ENCODE peak calls at places on chromosomes 4 and X, in five cellular contexts. One of them, this sample, is unnamed.

GRCh38 chrX:15750611-15751159 is 12.6 kb downstream of the CA5B start:
- DNase-seq in GM10248: no peak
- DNase-seq in astrocyte: no peak
- DNase-seq in IMR-90: no peak
- DNase-seq in HCT116: no peak
- DNase-seq in this sample: peak; percentile 10

GRCh38 chr4:48268956-48269860 is at the start of gene TEC:
- DNase-seq in GM10248: peak; percentile 36
- DNase-seq in astrocyte: no peak
- DNase-seq in IMR-90: no peak
- DNase-seq in HCT116: peak; percentile 48
- DNase-seq in this sample: peak; percentile 63

GRCh38 chr4:2763511-2763967 is 7.4 kb upstream of the TNIP2 start:
- DNase-seq in GM10248: peak; percentile 18
- DNase-seq in astrocyte: no peak
- DNase-seq in IMR-90: no peak
- DNase-seq in HCT116: no peak
- DNase-seq in this sample: peak; percentile 15

GRCh38 chr4:155780773-155781172 is 22.0 kb downstream of the GUCY1B1 start:
- DNase-seq in GM10248: no peak
- DNase-seq in astrocyte: no peak
- DNase-seq in IMR-90: peak; percentile 78
- DNase-seq in HCT116: no peak
- DNase-seq in this sample: peak; percentile 15

GRCh38 chr4:8328866-8329559 is 59.5 kb downstream of the HTRA3 start:
- DNase-seq in GM10248: no peak
- DNase-seq in astrocyte: no peak
- DNase-seq in IMR-90: no peak
- DNase-seq in HCT116: no peak
- DNase-seq in this sample: no peak

GRCh38 chrX:111352424-111352823 is 59.6 kb downstream of the DCX start:
- DNase-seq in GM10248: no peak
- DNase-seq in astrocyte: peak; percentile 88
- DNase-seq in IMR-90: no peak
- DNase-seq in HCT116: no peak
- DNase-seq in this sample: no peak

GRCh38 chr4:80197132-80197573 is at the start of gene PRDM8:
- DNase-seq in GM10248: no peak
- DNase-seq in astrocyte: peak; percentile 42
- DNase-seq in IMR-90: peak; percentile 73
- DNase-seq in HCT116: no peak
- DNase-seq in this sample: no peak

GRCh38 chr4:140213736-140214135 is 59.8 kb upstream of the MAML3 start:
- DNase-seq in GM10248: no peak
- DNase-seq in astrocyte: peak; percentile 59
- DNase-seq in IMR-90: peak; percentile 66
- DNase-seq in HCT116: no peak
- DNase-seq in this sample: no peak

GRCh38 chr4:159026329-159026728 is 76.5 kb upstream of the RAPGEF2 start:
- DNase-seq in GM10248: no peak
- DNase-seq in astrocyte: no peak
- DNase-seq in IMR-90: no peak
- DNase-seq in HCT116: no peak
- DNase-seq in this sample: no peak

GRCh38 chr4:126935784-126936183 is 697.0 kb upstream of the INTU start:
- DNase-seq in GM10248: no peak
- DNase-seq in astrocyte: no peak
- DNase-seq in IMR-90: no peak
- DNase-seq in HCT116: no peak
- DNase-seq in this sample: no peak

GRCh38 chr4:167100120-167100519 is 134.2 kb downstream of the SPOCK3 start:
- DNase-seq in GM10248: no peak
- DNase-seq in astrocyte: peak; percentile 50
- DNase-seq in IMR-90: no peak
- DNase-seq in HCT116: no peak
- DNase-seq in this sample: peak; percentile 6

GRCh38 chr4:76341063-76341462 is 34.5 kb downstream of the STBD1 start:
- DNase-seq in GM10248: no peak
- DNase-seq in astrocyte: peak; percentile 86
- DNase-seq in IMR-90: peak; percentile 77
- DNase-seq in HCT116: no peak
- DNase-seq in this sample: peak; percentile 87

GRCh38 chr4:152217896-152218295 is 318.0 kb downstream of the FBXW7 start:
- DNase-seq in GM10248: no peak
- DNase-seq in astrocyte: no peak
- DNase-seq in IMR-90: no peak
- DNase-seq in HCT116: no peak
- DNase-seq in this sample: no peak

GRCh38 chrX:97189668-97190067 is 306.0 kb downstream of the RPA4 start:
- DNase-seq in GM10248: no peak
- DNase-seq in astrocyte: no peak
- DNase-seq in IMR-90: no peak
- DNase-seq in HCT116: no peak
- DNase-seq in this sample: no peak

GRCh38 chrX:49163555-49164419 is 1.2 kb downstream of the MAGIX start:
- DNase-seq in GM10248: peak; percentile 82
- DNase-seq in astrocyte: peak; percentile 42
- DNase-seq in IMR-90: peak; percentile 73
- DNase-seq in HCT116: peak; percentile 63
- DNase-seq in this sample: peak; percentile 81

GRCh38 chr4:76072760-76073159 is 1.7 kb upstream of the ART3 start:
- DNase-seq in GM10248: no peak
- DNase-seq in astrocyte: no peak
- DNase-seq in IMR-90: no peak
- DNase-seq in HCT116: no peak
- DNase-seq in this sample: no peak